ENCODE peak calls at places on chromosomes 2 and 18, in six cellular contexts. U is right lobe of liver; W is activated CD4-positive, alpha-beta T cell treated with anti-CD3 and anti-CD28 coated beads, Interleukin-2, amount 50 U/mL, for 4 hours; Y is activated gamma-delta T cell; K is MV-4-11; E is Calu3. I is an unnamed sample.

GRCh38 chr2:45018033-45018432 is 8.8 kb upstream of the SIX2 start:
- DNase-seq in U (no peak), K (no peak), W (no peak), Y (no peak), E (no peak), I (no peak)

GRCh38 chr2:45902952-45903351 is 251.5 kb downstream of the PRKCE start:
- DNase-seq in Y (no peak), W (no peak), E (no peak), K (no peak), U (no peak), I (no peak)

GRCh38 chr2:17901246-17901645 is 22.8 kb downstream of the KCNS3 start:
- DNase-seq in U (peak; percentile 29), W (no peak), Y (no peak), E (peak; percentile 13), K (no peak), I (no peak)

GRCh38 chr18:62991959-62992358 is 276.6 kb downstream of the PHLPP1 start:
- DNase-seq in E (no peak), W (no peak), K (no peak), Y (no peak), U (no peak), I (no peak)

GRCh38 chr2:54725343-54726099 is 2.1 kb downstream of the EML6 start:
- DNase-seq in W (no peak), E (no peak), U (no peak), K (no peak), Y (no peak), I (no peak)

GRCh38 chr2:216188956-216189355 is 79.8 kb downstream of the XRCC5 start:
- DNase-seq in U (no peak), E (no peak), W (no peak), Y (no peak), K (no peak), I (no peak)

GRCh38 chr2:167924556-167924955 is 322.8 kb downstream of the STK39 start:
- DNase-seq in Y (no peak), U (no peak), W (no peak), E (no peak), K (no peak), I (no peak)

GRCh38 chr2:71336802-71337201 is 5.2 kb downstream of the ZNF638 start:
- DNase-seq in Y (no peak), K (peak; percentile 27), W (no peak), E (no peak), U (no peak), I (peak; percentile 81)

GRCh38 chr2:46995844-46996243 is 80.2 kb upstream of the MCFD2 start:
- DNase-seq in W (no peak), E (no peak), Y (no peak), K (no peak), U (no peak), I (no peak)

GRCh38 chr2:75055820-75056675 is 97.6 kb downstream of the POLE4 start:
- DNase-seq in U (no peak), K (no peak), E (no peak), Y (no peak), W (no peak), I (no peak)

GRCh38 chr2:9975805-9976447 is 24.4 kb downstream of the GRHL1 start:
- DNase-seq in W (no peak), U (no peak), K (peak; percentile 14), Y (no peak), E (peak; percentile 52), I (peak; percentile 80)

GRCh38 chr2:56127773-56128170 is 56.0 kb upstream of the CCDC85A start:
- DNase-seq in K (no peak), U (no peak), E (no peak), Y (no peak), W (no peak), I (no peak)

GRCh38 chr2:78941751-78942150 is 83.8 kb upstream of the REG3G start:
- DNase-seq in K (no peak), E (no peak), U (no peak), Y (no peak), W (no peak), I (no peak)

GRCh38 chr2:97704989-97705388 is 8.4 kb upstream of the ZAP70 start:
- DNase-seq in K (no peak), Y (no peak), E (no peak), U (no peak), W (no peak), I (peak; percentile 21)

GRCh38 chr18:8991131-8991530 is 111.4 kb upstream of the NDUFV2 start:
- DNase-seq in Y (no peak), K (no peak), W (no peak), U (no peak), E (no peak), I (no peak)

GRCh38 chr2:168711091-168711490 is 91.3 kb upstream of the NOSTRIN start:
- DNase-seq in E (no peak), K (peak; percentile 46), Y (no peak), W (no peak), U (no peak), I (no peak)

GRCh38 chr2:20615466-20616241 is 35.2 kb downstream of the HS1BP3 start:
- DNase-seq in U (peak; percentile 50), K (no peak), E (no peak), Y (no peak), W (no peak), I (peak; percentile 16)

GRCh38 chr2:18167871-18168270 is 289.4 kb downstream of the KCNS3 start:
- DNase-seq in U (no peak), E (no peak), K (no peak), W (no peak), Y (no peak), I (no peak)

GRCh38 chr2:157190151-157190550 is 67.4 kb upstream of the GALNT5 start:
- DNase-seq in W (no peak), E (no peak), K (no peak), U (no peak), Y (no peak), I (no peak)

GRCh38 chr2:127261835-127262234 is 32.1 kb downstream of the ERCC3 start:
- DNase-seq in Y (no peak), U (no peak), K (no peak), E (no peak), W (no peak), I (no peak)

GRCh38 chr18:28647961-28648360 is 471.0 kb upstream of the CDH2 start:
- DNase-seq in W (no peak), U (no peak), Y (no peak), K (no peak), E (no peak), I (no peak)

GRCh38 chr2:120748741-120749140 is 13.1 kb downstream of the GLI2 start:
- DNase-seq in Y (no peak), U (no peak), W (no peak), E (no peak), K (no peak), I (no peak)

GRCh38 chr2:230956827-230957755 is 32.0 kb upstream of the GPR55 start:
- DNase-seq in K (peak; percentile 6), Y (peak; percentile 23), W (no peak), E (peak; percentile 27), U (peak; percentile 45), I (peak; percentile 44)

GRCh38 chr2:140990416-140990815 is 1140.4 kb downstream of the LRP1B start:
- DNase-seq in Y (no peak), U (no peak), E (no peak), K (no peak), W (no peak), I (no peak)

GRCh38 chr2:229370484-229370883 is 99.4 kb upstream of the PID1 start:
- DNase-seq in U (no peak), E (no peak), W (no peak), Y (no peak), K (no peak), I (no peak)

GRCh38 chr2:224086226-224086911 is 47.3 kb upstream of the SERPINE2 start:
- DNase-seq in K (no peak), Y (no peak), E (peak; percentile 46), U (no peak), W (no peak), I (no peak)

GRCh38 chr2:205673312-205673711 is 9.0 kb upstream of the NRP2 start:
- DNase-seq in Y (no peak), U (no peak), K (no peak), E (no peak), W (no peak), I (no peak)

GRCh38 chr2:236535024-236535423 is 34.6 kb upstream of the ACKR3 start:
- DNase-seq in Y (no peak), W (no peak), K (no peak), U (no peak), E (peak; percentile 26), I (no peak)

GRCh38 chr18:25587545-25587944 is 235.6 kb upstream of the ZNF521 start:
- DNase-seq in U (no peak), W (no peak), E (no peak), Y (no peak), K (no peak), I (no peak)

GRCh38 chr2:229713371-229714079 is 830 bp downstream of the DNER start:
- DNase-seq in Y (no peak), U (no peak), K (no peak), E (peak; percentile 58), W (no peak), I (peak; percentile 78)

I was measured in adrenal gland.